ENCODE peak calls at places on chromosomes 3 and 15, in seven cellular contexts. S, T, H, B, L, Z and A are unnamed samples.

GRCh38 chr3:126270145-126270811 is 86.9 kb downstream of the KLF15 start:
- DNase-seq in H (peak; percentile 98), B (no peak), Z (no peak), T (peak; percentile 78), L (no peak), S (peak; percentile 54), A (no peak)

GRCh38 chr15:59689626-59690236 is 611 bp upstream of the BNIP2 start:
- DNase-seq in S (peak; percentile 68), Z (peak; percentile 91), H (peak; percentile 82), T (peak; percentile 73), L (peak; percentile 97), B (no peak), A (no peak)

GRCh38 chr3:114745322-114746240 is 401.5 kb downstream of the ZBTB20 start:
- DNase-seq in T (no peak), S (peak; percentile 82), B (no peak), L (no peak), H (no peak), Z (no peak), A (no peak)

GRCh38 chr15:53580371-53580770 is 179.1 kb downstream of the WDR72 start:
- DNase-seq in L (no peak), T (no peak), H (peak; percentile 48), S (no peak), B (no peak), Z (no peak), A (no peak)

GRCh38 chr3:13272831-13273603 is 147.1 kb downstream of the NUP210 start:
- DNase-seq in L (no peak), Z (no peak), S (no peak), T (no peak), B (no peak), H (no peak), A (no peak)

GRCh38 chr3:17420668-17421067 is 321.8 kb downstream of the TBC1D5 start:
- DNase-seq in T (no peak), L (no peak), H (no peak), Z (no peak), B (no peak), S (no peak), A (no peak)

GRCh38 chr15:58438956-58439355 is 7.2 kb downstream of the LIPC start:
- DNase-seq in L (no peak), T (peak; percentile 15), Z (peak; percentile 68), B (peak; percentile 13), H (no peak), S (peak; percentile 71), A (no peak)

GRCh38 chr15:63668601-63669000 is 71.4 kb downstream of the FBXL22 start:
- DNase-seq in S (no peak), Z (no peak), B (no peak), H (no peak), L (no peak), T (no peak), A (no peak)

GRCh38 chr3:150653110-150653561 is 50.0 kb downstream of the SELENOT start:
- DNase-seq in L (no peak), H (no peak), T (no peak), B (no peak), Z (no peak), S (no peak), A (no peak)

GRCh38 chr3:31733234-31733667 is 200.5 kb downstream of the STT3B start:
- DNase-seq in H (peak; percentile 59), S (peak; percentile 8), B (no peak), Z (no peak), T (no peak), L (no peak), A (no peak)

GRCh38 chr15:52093539-52094502 is 18.8 kb downstream of the BCL2L10 start:
- DNase-seq in S (peak; percentile 91), H (no peak), T (no peak), L (peak; percentile 88), Z (no peak), B (peak; percentile 44), A (peak; percentile 76)

DNA sequence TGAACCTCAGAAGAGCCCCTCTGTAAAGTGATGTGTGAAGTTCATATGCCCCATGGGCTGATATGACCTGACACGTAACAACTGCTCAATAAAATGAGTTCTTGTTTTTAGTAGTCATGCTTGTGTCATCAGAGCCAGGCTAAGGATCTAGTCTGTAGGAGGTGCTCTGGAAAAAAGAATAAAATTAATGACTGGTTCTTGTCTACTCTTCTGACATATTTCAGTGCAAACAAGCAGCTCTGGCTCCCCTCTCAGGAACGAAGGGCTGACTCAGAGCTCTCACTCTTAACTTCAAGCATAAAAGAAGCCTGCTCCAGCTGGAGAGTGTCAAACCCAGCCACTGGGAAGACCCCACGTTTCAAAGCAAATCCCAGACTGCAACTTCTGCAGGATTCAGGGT is 77.0 kb downstream of the LRIG1 start:
- DNase-seq in B (no peak), H (no peak), Z (no peak), S (peak; percentile 72), T (peak; percentile 61), L (no peak), A (peak; percentile 71)
- TF ChIP-seq CTCF in B (no peak), H (no peak), Z (no peak), S (no peak), T (no peak), L (no peak), A (no peak)

GRCh38 chr3:4752201-4753072 is 226.8 kb upstream of the BHLHE40 start:
- DNase-seq in B (no peak), S (peak; percentile 42), T (no peak), L (no peak), H (no peak), Z (peak; percentile 80), A (peak; percentile 70)
- H3K4me3 ChIP-seq in B (no peak overlapping the region), S (no peak overlapping the region), T (no peak overlapping the region), L (no peak overlapping the region), H (no peak overlapping the region), Z (no peak overlapping the region), A (no peak overlapping the region)

GRCh38 chr3:45227946-45228345 is 1.9 kb upstream of the TMEM158 start:
- DNase-seq in B (no peak), Z (peak; percentile 66), H (no peak), L (no peak), S (no peak), T (no peak), A (no peak)
- TF ChIP-seq CTCF in B (no peak), Z (peak; percentile 49), H (no peak), L (no peak), S (no peak), T (no peak), A (no peak)

GRCh38 chr3:10471337-10471721 is 34.1 kb downstream of the ATP2B2 start:
- DNase-seq in Z (no peak), T (no peak), H (no peak), B (no peak), S (no peak), L (no peak), A (no peak)

GRCh38 chr3:10470120-10470665 is 35.2 kb downstream of the ATP2B2 start:
- DNase-seq in L (no peak), H (no peak), B (no peak), S (no peak), T (no peak), Z (no peak), A (no peak)

GRCh38 chr3:10469406-10470119 is 35.8 kb downstream of the ATP2B2 start:
- DNase-seq in Z (no peak), T (no peak), B (no peak), L (no peak), H (no peak), S (no peak), A (no peak)

GRCh38 chr3:10468611-10469354 is 36.6 kb downstream of the ATP2B2 start:
- DNase-seq in H (no peak), T (no peak), S (no peak), Z (no peak), L (no peak), B (no peak), A (no peak)

GRCh38 chr3:10470666-10471336 is 34.6 kb downstream of the ATP2B2 start:
- DNase-seq in T (no peak), B (no peak), Z (peak; percentile 72), H (no peak), S (no peak), L (no peak), A (no peak)
- H3K4me3 ChIP-seq in T (no peak overlapping the region), B (no peak overlapping the region), Z (no peak overlapping the region), H (no peak overlapping the region), S (no peak overlapping the region), L (no peak overlapping the region), A (no peak overlapping the region)

DNA sequence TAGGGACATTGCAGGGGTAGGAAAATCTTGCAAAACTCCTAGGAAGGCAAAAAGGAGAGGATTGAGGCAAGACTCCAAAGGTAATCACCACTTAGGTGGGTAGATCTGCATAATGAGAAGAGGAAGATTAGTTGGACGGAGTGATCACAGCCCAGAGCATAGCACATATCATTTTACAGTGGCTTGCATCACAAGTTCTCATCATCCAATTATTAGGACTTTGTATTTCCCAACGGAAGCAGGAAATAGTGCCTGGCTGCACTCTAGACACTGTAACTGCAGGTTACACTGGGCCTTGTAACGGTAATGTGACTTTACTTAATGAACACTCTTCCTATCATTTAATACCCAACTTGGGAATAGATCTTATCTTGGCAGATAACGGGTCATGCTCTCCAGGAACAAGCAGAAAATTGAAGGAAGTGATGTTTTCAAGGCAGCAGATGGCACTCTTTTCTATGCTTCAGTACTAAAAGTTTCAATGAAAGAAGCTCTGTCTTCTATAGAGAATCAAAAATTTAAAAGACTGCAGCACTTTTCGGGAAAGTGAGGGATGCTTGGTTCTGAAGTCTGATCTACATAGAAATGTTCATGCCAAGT is 101.9 kb upstream of the KCNMB2 start:
- DNase-seq in B (no peak), Z (no peak), T (no peak), L (no peak), S (peak; percentile 6), H (no peak), A (no peak)
- TF ChIP-seq CTCF in B (peak; percentile 27), Z (peak; percentile 62), T (no peak), L (no peak), S (peak; percentile 14), H (no peak), A (no peak)

DNA sequence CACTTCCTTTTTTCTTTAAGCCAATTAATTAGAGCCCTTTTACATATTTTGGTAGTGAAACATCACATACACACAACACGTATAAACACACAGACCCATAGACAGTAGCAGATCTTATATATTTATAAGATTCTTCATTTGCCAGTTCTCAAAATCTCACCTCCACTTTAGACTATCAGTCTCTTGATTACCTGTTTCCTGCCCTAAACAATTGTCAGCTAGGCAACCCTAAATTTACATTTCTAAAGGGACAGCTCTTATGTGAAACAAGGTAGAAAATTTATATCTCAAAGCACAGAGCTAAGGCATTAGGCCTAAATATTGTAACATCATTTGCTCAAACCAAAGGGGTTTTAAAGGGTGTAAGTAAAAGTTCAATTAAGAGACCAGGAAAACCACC is 28.9 kb downstream of the SETMAR start:
- DNase-seq in Z (no peak), H (no peak), T (no peak), L (no peak), B (no peak), S (no peak), A (no peak)
- H3K4me3 ChIP-seq in Z (no peak overlapping the region), H (no peak overlapping the region), T (no peak overlapping the region), L (no peak overlapping the region), B (no peak overlapping the region), S (no peak overlapping the region), A (no peak overlapping the region)